ENCODE peak calls at places on chromosomes 16 and 17, in four cellular contexts. One of them, this sample, is unnamed.
A peak's percentile ranks its signal among the peaks of the same experiment; 100 is the strongest.

GRCh38 chr16:81511371-81511770 is 66.8 kb downstream of the CMIP start:
- DNase-seq in HCT116: peak; percentile 28
- DNase-seq in K562: no peak
- DNase-seq in HepG2: peak; percentile 86
- DNase-seq in this sample: no peak

GRCh38 chr17:6913608-6914443 is 82.0 kb upstream of the ALOX12 start:
- DNase-seq in HCT116: no peak
- DNase-seq in HepG2: peak; percentile 18
- DNase-seq in K562: peak; percentile 70
- DNase-seq in this sample: peak; percentile 35

GRCh38 chr17:41919165-41919817 is 540 bp upstream of the ACLY start:
- DNase-seq in HCT116: peak; percentile 48
- DNase-seq in HepG2: peak; percentile 65
- DNase-seq in K562: no peak
- DNase-seq in this sample: no peak

GRCh38 chr16:11245988-11246387 is 10.0 kb downstream of the SOCS1 start:
- DNase-seq in HCT116: no peak
- DNase-seq in K562: no peak
- DNase-seq in HepG2: no peak
- DNase-seq in this sample: no peak

GRCh38 chr16:66900721-66901441 is 17.8 kb downstream of the CDH16 start:
- DNase-seq in K562: peak; percentile 62
- DNase-seq in HCT116: no peak
- DNase-seq in HepG2: no peak
- DNase-seq in this sample: no peak

GRCh38 chr17:77516902-77517301 is 376.1 kb downstream of the SEC14L1 start:
- DNase-seq in K562: no peak
- DNase-seq in HCT116: no peak
- DNase-seq in HepG2: no peak
- DNase-seq in this sample: no peak

GRCh38 chr17:21036361-21036881 is 6.4 kb downstream of the USP22 start:
- DNase-seq in HepG2: no peak
- DNase-seq in K562: no peak
- DNase-seq in HCT116: no peak
- DNase-seq in this sample: no peak

GRCh38 chr17:32684087-32684828 is 192.7 kb downstream of the MYO1D start:
- DNase-seq in HepG2: no peak
- DNase-seq in HCT116: no peak
- DNase-seq in K562: no peak
- DNase-seq in this sample: no peak

GRCh38 chr16:87877942-87878507 is 8.7 kb upstream of the SLC7A5 start:
- DNase-seq in K562: no peak
- DNase-seq in HepG2: no peak
- DNase-seq in HCT116: no peak
- DNase-seq in this sample: no peak

GRCh38 chr17:2687074-2687418 is 24.5 kb downstream of the CLUH start:
- DNase-seq in HepG2: no peak
- DNase-seq in K562: no peak
- DNase-seq in HCT116: no peak
- DNase-seq in this sample: no peak

GRCh38 chr17:50634123-50634914 is at the start of gene ABCC3:
- DNase-seq in HepG2: peak; percentile 56
- DNase-seq in K562: no peak
- DNase-seq in HCT116: no peak
- DNase-seq in this sample: no peak

GRCh38 chr17:36920032-36921000 is 17.0 kb upstream of the LHX1 start:
- DNase-seq in HCT116: peak; percentile 43
- DNase-seq in HepG2: no peak
- DNase-seq in K562: peak; percentile 79
- DNase-seq in this sample: no peak

GRCh38 chr17:79201536-79202227 is 127.1 kb downstream of the ENGASE start:
- DNase-seq in HepG2: no peak
- DNase-seq in HCT116: no peak
- DNase-seq in K562: no peak
- DNase-seq in this sample: no peak

DNA sequence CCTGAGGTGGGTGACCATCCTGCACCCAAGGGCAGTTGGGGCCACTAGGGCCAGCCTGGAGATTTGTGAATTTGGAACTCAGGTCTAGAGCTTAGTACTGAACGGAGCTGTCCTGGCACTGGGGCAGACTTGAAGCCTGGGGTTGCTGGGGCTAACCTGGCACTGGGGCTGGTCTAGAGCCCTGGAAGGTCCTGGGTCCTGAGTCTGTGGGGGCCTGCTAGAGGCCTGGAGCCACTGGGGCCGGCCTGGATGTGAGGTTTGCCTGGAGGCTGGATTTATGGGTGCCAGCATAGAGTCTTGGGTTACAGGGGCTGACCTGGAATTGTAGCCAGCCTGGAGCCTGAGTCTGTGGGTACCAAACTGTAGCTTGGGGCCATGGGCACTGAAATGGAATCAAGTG is 1216.9 kb downstream of the CDH11 start:
- DNase-seq in HCT116: no peak
- DNase-seq in HepG2: no peak
- DNase-seq in K562: no peak
- DNase-seq in this sample: no peak
- TF ChIP-seq TCF7L2 in HCT116: no peak
- TF ChIP-seq TCF7L2 in HepG2: no peak
- TF ChIP-seq TCF7L2 in K562: no peak
- TF ChIP-seq TCF7L2 in this sample: no peak

GRCh38 chr17:63693411-63694113 is 6.4 kb downstream of the LIMD2 start:
- DNase-seq in HepG2: no peak
- DNase-seq in K562: no peak
- DNase-seq in HCT116: no peak
- DNase-seq in this sample: no peak
- H3K4me1 ChIP-seq in HepG2: peaks cover 11% of the 10 kb centered on the region
- H3K4me1 ChIP-seq in K562: peaks cover 18% of the 10 kb centered on the region
- H3K4me1 ChIP-seq in HCT116: peaks cover 16% of the 10 kb centered on the region
- H3K4me1 ChIP-seq in this sample: no peaks in the 10 kb centered on the region

DNA sequence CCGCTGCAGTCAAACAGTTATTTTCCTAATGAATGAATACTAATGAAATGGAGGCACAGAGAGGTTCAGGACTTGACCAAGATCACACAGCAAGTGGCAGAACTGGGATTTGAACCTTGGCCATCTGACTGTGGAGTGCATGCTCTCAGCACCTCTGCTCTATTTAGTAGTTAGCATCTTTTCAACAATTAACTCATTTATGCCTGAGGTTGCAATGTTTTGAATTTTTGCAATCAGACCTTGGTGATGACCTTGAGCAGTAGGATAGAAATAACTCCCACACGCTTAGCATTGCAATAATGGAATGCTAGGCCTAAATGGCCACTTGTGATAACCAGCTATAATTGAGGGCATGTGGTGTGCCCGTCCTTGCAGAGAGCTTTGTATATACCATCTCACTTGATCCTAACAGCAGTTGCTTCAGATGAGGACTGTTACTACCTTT is 31.0 kb downstream of the NAGPA start:
- DNase-seq in HCT116: no peak
- DNase-seq in HepG2: peak; percentile 64
- DNase-seq in K562: no peak
- DNase-seq in this sample: no peak
- H3K4me3 ChIP-seq in HCT116: no peak overlapping the region
- H3K4me3 ChIP-seq in HepG2: no peak overlapping the region
- H3K4me3 ChIP-seq in K562: no peak overlapping the region
- H3K4me3 ChIP-seq in this sample: no peak overlapping the region

GRCh38 chr16:74092336-74092735 is 204.3 kb upstream of the PSMD7 start:
- DNase-seq in HepG2: no peak
- DNase-seq in HCT116: no peak
- DNase-seq in K562: no peak
- DNase-seq in this sample: no peak
- TF ChIP-seq TCF7L2 in HepG2: no peak
- TF ChIP-seq TCF7L2 in HCT116: no peak
- TF ChIP-seq TCF7L2 in K562: no peak
- TF ChIP-seq TCF7L2 in this sample: no peak

DNA sequence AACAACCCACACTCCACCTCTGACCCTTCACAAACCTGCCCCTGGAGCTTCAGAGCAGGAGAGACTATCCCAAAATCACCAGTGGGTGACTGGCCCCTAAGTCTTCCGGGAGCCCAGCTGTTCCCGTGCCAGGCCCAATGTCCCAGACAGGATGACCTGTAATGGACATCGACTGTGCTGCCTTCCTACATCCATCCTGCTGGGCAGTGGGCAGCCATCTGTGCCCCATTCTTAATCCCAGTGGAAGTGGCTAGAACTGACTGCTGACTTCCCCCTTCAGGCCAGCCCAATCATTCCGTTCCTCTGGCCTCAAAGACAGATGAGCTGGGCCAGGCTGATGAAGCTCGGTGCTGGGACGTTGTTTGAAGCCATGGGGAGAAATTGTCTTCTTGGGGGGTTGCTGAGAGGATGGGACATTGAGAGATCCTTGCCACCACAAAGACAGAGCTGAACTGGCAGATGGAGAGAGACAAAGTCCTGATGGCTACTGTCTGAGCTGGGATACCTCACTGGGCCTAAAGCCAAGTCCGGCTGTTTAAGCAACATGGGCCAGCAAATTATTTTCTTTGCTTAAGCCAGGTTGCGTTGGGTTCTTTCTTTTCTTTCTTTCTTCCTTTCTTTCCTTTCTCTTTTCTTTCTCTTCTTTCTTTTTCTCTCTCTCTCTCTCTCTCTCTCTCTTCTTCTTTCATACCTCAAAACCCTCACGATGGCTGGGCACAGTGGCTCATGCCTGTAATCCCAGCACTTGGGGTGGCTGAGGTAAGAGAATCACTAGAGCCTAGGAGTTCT is 17.9 kb upstream of the ALOX15B start:
- DNase-seq in HCT116: no peak
- DNase-seq in HepG2: no peak
- DNase-seq in K562: no peak
- DNase-seq in this sample: no peak
- H3K4me1 ChIP-seq in HCT116: peaks cover 39% of the 10 kb centered on the region
- H3K4me1 ChIP-seq in HepG2: peaks cover 30% of the 10 kb centered on the region
- H3K4me1 ChIP-seq in K562: peaks cover 7% of the 10 kb centered on the region
- H3K4me1 ChIP-seq in this sample: no peaks in the 10 kb centered on the region

GRCh38 chr16:260326-260725 is 15.4 kb downstream of the RGS11 start:
- DNase-seq in HepG2: no peak
- DNase-seq in K562: no peak
- DNase-seq in HCT116: no peak
- DNase-seq in this sample: no peak

GRCh38 chr16:259226-259625 is 16.5 kb downstream of the RGS11 start:
- DNase-seq in HepG2: no peak
- DNase-seq in HCT116: no peak
- DNase-seq in K562: peak; percentile 31
- DNase-seq in this sample: no peak

GRCh38 chr16:259814-260253 is 15.9 kb downstream of the RGS11 start:
- DNase-seq in HCT116: no peak
- DNase-seq in K562: no peak
- DNase-seq in HepG2: no peak
- DNase-seq in this sample: no peak

GRCh38 chr16:262121-262745 is 13.5 kb downstream of the RGS11 start:
- DNase-seq in K562: no peak
- DNase-seq in HepG2: no peak
- DNase-seq in HCT116: no peak
- DNase-seq in this sample: no peak

GRCh38 chr16:261031-261691 is 14.6 kb downstream of the RGS11 start:
- DNase-seq in K562: no peak
- DNase-seq in HCT116: no peak
- DNase-seq in HepG2: no peak
- DNase-seq in this sample: no peak
- H3K4me3 ChIP-seq in K562: no peak overlapping the region
- H3K4me3 ChIP-seq in HCT116: no peak overlapping the region
- H3K4me3 ChIP-seq in HepG2: no peak overlapping the region
- H3K4me3 ChIP-seq in this sample: no peak overlapping the region

DNA sequence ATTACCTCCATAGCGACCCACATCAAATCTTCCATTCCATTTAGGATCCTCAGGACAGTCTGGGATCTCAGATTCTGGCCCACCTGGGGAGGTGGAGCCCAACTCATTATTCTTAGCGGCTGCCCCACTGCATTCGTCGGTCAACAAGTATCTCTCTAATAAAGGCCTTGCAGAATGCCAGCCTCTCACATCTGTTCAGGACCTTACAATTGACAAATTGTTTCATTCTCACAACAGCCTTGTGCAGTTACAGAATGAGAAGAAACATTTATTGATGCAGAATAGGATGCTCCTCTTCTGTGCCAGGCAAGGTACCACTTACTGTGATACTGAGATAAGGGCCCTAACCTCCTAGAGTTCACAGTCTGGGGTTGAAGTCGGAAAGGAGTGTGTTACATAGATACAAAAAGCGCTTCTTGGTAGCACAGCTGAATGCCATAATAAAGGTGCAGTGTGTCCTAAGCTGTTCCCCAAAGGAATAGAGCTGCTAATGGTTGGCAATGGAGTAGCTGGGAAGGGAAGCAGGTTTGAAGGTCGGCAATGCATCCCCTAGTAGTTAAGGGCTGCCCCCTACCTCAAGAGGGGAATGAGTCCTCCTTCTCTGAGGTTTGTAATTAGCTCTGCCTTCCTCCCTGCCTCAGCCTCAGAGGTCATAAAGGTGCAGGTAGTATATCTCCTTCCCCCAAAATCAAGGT is 2.3 kb upstream of the MPP2 start:
- DNase-seq in HCT116: no peak
- DNase-seq in HepG2: no peak
- DNase-seq in K562: no peak
- DNase-seq in this sample: no peak
- TF ChIP-seq TCF7L2 in HCT116: no peak
- TF ChIP-seq TCF7L2 in HepG2: no peak
- TF ChIP-seq TCF7L2 in K562: no peak
- TF ChIP-seq TCF7L2 in this sample: no peak

GRCh38 chr16:47036201-47036600 is 62.7 kb upstream of the DNAJA2 start:
- DNase-seq in HCT116: no peak
- DNase-seq in HepG2: no peak
- DNase-seq in K562: no peak
- DNase-seq in this sample: no peak
- H3K4me1 ChIP-seq in HCT116: peaks cover 10% of the 10 kb centered on the region
- H3K4me1 ChIP-seq in HepG2: peaks cover 26% of the 10 kb centered on the region
- H3K4me1 ChIP-seq in K562: peaks cover 13% of the 10 kb centered on the region
- H3K4me1 ChIP-seq in this sample: no peaks in the 10 kb centered on the region

DNA sequence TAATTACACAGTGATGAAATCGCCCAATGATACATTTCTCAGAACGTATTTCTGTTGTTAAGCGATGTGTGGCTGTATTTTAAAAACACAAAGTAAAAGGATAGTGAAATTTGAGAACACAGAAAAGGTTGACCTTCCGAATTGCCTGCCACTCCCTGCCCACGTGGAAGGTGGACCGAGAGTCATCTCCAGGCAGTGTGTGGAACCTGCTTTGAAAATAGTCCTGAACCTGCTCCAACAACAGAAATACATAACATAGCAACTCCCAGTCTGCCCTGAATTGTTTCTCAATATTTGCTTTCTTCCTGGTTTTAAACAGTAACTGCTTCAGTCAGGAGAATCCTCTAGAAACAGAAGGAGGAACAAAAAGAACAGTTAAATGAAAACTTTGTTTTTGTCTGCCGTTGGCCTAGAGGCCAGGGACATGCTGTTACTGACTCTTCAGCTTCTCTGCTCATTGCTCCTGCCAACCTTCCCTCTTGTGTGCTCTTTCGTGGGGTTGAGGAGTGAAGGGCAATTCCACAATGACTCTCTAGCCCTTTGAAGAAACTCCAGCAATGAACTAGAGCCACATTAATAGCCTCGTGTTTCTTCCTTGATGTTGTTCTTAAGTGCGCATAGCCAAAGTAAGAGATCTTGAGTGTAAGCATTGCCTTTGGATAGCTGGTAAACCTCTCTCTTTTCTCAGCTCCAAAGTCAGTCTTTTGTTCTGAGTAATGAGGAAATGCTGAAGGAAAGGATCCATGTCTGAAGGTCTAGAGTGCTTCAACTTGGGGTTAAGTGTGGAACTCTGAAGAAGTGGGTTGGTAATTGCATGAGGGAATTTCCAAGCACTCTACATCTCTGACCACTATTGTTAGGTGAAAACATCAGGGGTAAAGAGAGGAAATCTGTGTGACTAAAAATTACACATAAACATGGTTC is 452.5 kb upstream of the CCL2 start:
- DNase-seq in HepG2: no peak
- DNase-seq in K562: no peak
- DNase-seq in HCT116: no peak
- DNase-seq in this sample: no peak
- H3K4me3 ChIP-seq in HepG2: no peak overlapping the region
- H3K4me3 ChIP-seq in K562: no peak overlapping the region
- H3K4me3 ChIP-seq in HCT116: no peak overlapping the region
- H3K4me3 ChIP-seq in this sample: no peak overlapping the region

This sample was measured in Panc1.